ENCODE peak calls at places on chromosomes 12 and 14, in five cellular contexts. H is IMR-90, V is neuronal stem cell, F is H1, C is trophoblast cell. O is an unnamed sample.

GRCh38 chr12:13008741-13009380 is 8.8 kb upstream of the HEBP1 start:
- DNase-seq in F (no peak), H (peak; percentile 70), C (no peak), V (no peak), O (peak; percentile 73)

GRCh38 chr12:57613427-57614109 is 2.3 kb downstream of the ARHGEF25 start:
- DNase-seq in C (no peak), H (no peak), V (no peak), F (no peak), O (no peak)

GRCh38 chr14:33689680-33690079 is 261.2 kb downstream of the EGLN3 start:
- DNase-seq in C (no peak), V (no peak), H (no peak), F (no peak), O (no peak)

GRCh38 chr14:103692159-103692558 is 23.1 kb downstream of the XRCC3 start:
- DNase-seq in F (no peak), V (no peak), C (no peak), H (no peak), O (no peak)

GRCh38 chr14:32307881-32308582 is 21.1 kb upstream of the AKAP6 start:
- DNase-seq in C (no peak), F (no peak), V (no peak), H (no peak), O (no peak)

GRCh38 chr12:120457133-120457532 is 10.9 kb downstream of the GATC start:
- DNase-seq in F (no peak), V (no peak), H (no peak), C (no peak), O (no peak)

GRCh38 chr12:42237052-42237852 is 796 bp downstream of the YAF2 start:
- DNase-seq in C (peak; percentile 74), V (peak; percentile 61), F (peak; percentile 72), H (peak; percentile 75), O (peak; percentile 86)

GRCh38 chr12:105469701-105470100 is 139.2 kb downstream of the C12orf75 start:
- DNase-seq in F (no peak), C (no peak), V (no peak), H (no peak), O (no peak)

GRCh38 chr12:111788178-111788654 is 21.5 kb downstream of the ALDH2 start:
- DNase-seq in F (no peak), V (no peak), H (peak; percentile 55), C (no peak), O (peak; percentile 35)

GRCh38 chr14:70631948-70632347 is 9.8 kb upstream of the TTC9 start:
- DNase-seq in V (no peak), F (no peak), H (no peak), C (no peak), O (no peak)

GRCh38 chr12:93577222-93577621 is 4.7 kb downstream of the SOCS2 start:
- DNase-seq in C (no peak), F (no peak), V (no peak), H (no peak), O (no peak)

GRCh38 chr12:62700091-62700490 is 233.5 kb downstream of the MON2 start:
- DNase-seq in F (no peak), H (peak; percentile 25), C (no peak), V (no peak), O (no peak)

GRCh38 chr12:76680940-76681339 is 83.0 kb upstream of the ZDHHC17 start:
- DNase-seq in H (peak; percentile 88), F (no peak), V (no peak), C (peak; percentile 60), O (peak; percentile 70)

GRCh38 chr12:41073633-41074576 is 114.2 kb upstream of the PDZRN4 start:
- DNase-seq in F (no peak), V (no peak), C (no peak), H (no peak), O (no peak)

GRCh38 chr12:7091660-7092228 is 501 bp downstream of the C1R start:
- DNase-seq in F (no peak), H (no peak), C (no peak), V (no peak), O (no peak)

GRCh38 chr12:88417531-88417930 is 162.7 kb downstream of the KITLG start:
- DNase-seq in F (no peak), H (no peak), V (no peak), C (no peak), O (no peak)

GRCh38 chr12:109592195-109592904 is 18.8 kb downstream of the MVK start:
- DNase-seq in F (no peak), H (no peak), V (no peak), C (no peak), O (no peak)

GRCh38 chr12:38201461-38202276 is 114.9 kb upstream of the ALG10B start:
- DNase-seq in C (no peak), F (no peak), V (no peak), H (no peak), O (no peak)

GRCh38 chr14:86961106-86961716 is 1031.8 kb downstream of the GALC start:
- DNase-seq in F (no peak), H (peak; percentile 3), C (no peak), V (no peak), O (peak; percentile 14)

GRCh38 chr14:105059035-105059916 is 6.0 kb downstream of the GPR132 start:
- DNase-seq in H (no peak), F (peak; percentile 73), V (no peak), C (peak; percentile 94), O (no peak)

GRCh38 chr12:2283910-2284309 is 231.1 kb downstream of the CACNA1C start:
- DNase-seq in V (no peak), H (peak; percentile 53), F (no peak), C (no peak), O (peak; percentile 28)

GRCh38 chr12:47686645-47687240 is 19.1 kb downstream of the RPAP3 start:
- DNase-seq in H (peak; percentile 67), V (peak; percentile 11), F (no peak), C (no peak), O (peak; percentile 62)

GRCh38 chr12:121934318-121934682 is 15.9 kb downstream of the CFAP251 start:
- DNase-seq in V (no peak), H (peak; percentile 15), C (peak; percentile 26), F (no peak), O (peak; percentile 45)
- H2AFZ ChIP-seq in V (peak overlapping the region; percentile 58), H (no peak overlapping the region), C (no peak overlapping the region), F (peak overlapping the region; percentile 94), O (no peak overlapping the region)

GRCh38 chr14:74347795-74348100 is 523 bp upstream of the VRTN start:
- DNase-seq in H (no peak), C (no peak), V (no peak), F (no peak), O (no peak)

GRCh38 chr14:74347096-74347794 is 1.0 kb upstream of the VRTN start:
- DNase-seq in F (peak; percentile 67), H (no peak), V (no peak), C (no peak), O (no peak)

GRCh38 chr14:74349757-74350156 is 1.5 kb downstream of the VRTN start:
- DNase-seq in H (no peak), V (no peak), C (no peak), F (no peak), O (no peak)

GRCh38 chr14:74348735-74349463 is 628 bp downstream of the VRTN start:
- DNase-seq in V (no peak), H (no peak), F (no peak), C (no peak), O (no peak)

DNA sequence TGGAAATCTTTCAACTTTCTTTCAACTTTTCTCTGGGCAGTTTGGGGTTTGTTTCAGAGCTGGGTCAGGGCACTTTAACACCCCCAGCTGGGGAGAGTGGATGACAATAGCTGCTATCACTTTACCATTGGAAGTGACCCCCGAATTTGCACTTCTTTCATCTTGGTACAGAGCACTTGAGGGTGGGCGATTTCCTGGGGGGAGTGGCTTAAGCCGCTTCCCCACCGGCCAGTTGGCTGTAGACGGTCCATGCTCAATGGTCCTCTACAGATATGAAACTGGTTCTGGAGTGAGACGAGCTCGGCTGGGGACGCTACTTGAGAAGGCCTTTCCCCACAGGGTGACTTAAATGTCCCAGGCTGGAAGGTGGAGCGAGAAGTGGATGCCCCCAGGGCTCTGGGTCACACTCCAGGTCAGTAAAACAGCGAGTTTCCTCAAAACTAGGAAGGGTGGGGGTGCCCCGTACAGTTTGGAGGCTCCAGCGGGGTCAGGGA is at the start of gene VRTN:
- DNase-seq in F (peak; percentile 72), H (no peak), V (no peak), C (no peak), O (no peak)
- H3K14ac ChIP-seq in F (peak within 1 kb of the TSS; percentile 35), H (no peak within 1 kb of the TSS), V (peak within 1 kb of the TSS; percentile 56), C (no peak within 1 kb of the TSS), O (peak within 1 kb of the TSS; percentile 41)

GRCh38 chr12:67651380-67651695 is 2.8 kb downstream of the DYRK2 start:
- DNase-seq in H (peak; percentile 59), F (no peak), C (no peak), V (no peak), O (peak; percentile 57)
- H3K4me3 ChIP-seq in H (no peak overlapping the region), F (no peak overlapping the region), C (no peak overlapping the region), V (no peak overlapping the region), O (no peak overlapping the region)

GRCh38 chr12:110775997-110776396 is 33.3 kb upstream of the PPP1CC start:
- DNase-seq in F (no peak), C (no peak), H (no peak), V (no peak), O (no peak)
- H2AFZ ChIP-seq in F (no peak overlapping the region), C (no peak overlapping the region), H (no peak overlapping the region), V (no peak overlapping the region), O (no peak overlapping the region)

GRCh38 chr14:27945512-27945911 is 821.1 kb upstream of the FOXG1 start:
- DNase-seq in V (no peak), F (no peak), H (no peak), C (no peak), O (no peak)
- H3K14ac ChIP-seq in V (no peak overlapping the region), F (no peak overlapping the region), H (no peak overlapping the region), C (no peak overlapping the region), O (no peak overlapping the region)

GRCh38 chr12:119419371-119419770 is 84.8 kb downstream of the CCDC60 start:
- DNase-seq in F (no peak), H (no peak), C (no peak), V (no peak), O (no peak)
- H3K4me3 ChIP-seq in F (no peak overlapping the region), H (no peak overlapping the region), C (no peak overlapping the region), V (no peak overlapping the region), O (no peak overlapping the region)

GRCh38 chr12:20695232-20695631 is at the start of gene SLCO1C1:
- DNase-seq in H (no peak), F (peak; percentile 54), C (no peak), V (no peak), O (no peak)

GRCh38 chr12:20701106-20701505 is 6.0 kb downstream of the SLCO1C1 start:
- DNase-seq in C (no peak), F (no peak), H (no peak), V (no peak), O (no peak)

DNA sequence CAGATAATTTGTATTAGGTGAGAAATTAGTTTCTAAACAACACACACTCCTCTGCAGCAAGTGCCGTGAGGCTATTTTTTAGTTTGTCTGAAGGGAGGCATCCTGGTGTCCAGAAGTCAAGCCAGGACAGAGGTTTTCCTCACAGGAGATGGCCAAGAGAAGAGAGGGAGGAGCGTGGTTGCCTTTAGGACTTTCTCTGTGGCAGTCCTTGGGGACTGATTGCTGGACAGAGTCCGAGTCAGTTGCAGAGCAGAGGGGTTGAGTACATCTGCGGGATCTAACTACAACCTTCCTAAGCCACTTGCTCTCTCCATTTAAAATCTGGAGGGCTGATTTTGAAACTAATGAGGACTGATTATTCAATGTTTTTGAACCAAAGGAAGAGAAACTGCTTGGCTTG is 1.0 kb downstream of the SLCO1C1 start:
- DNase-seq in V (no peak), C (no peak), H (no peak), F (no peak), O (no peak)
- H2AFZ ChIP-seq in V (peak overlapping the region; percentile 62), C (no peak overlapping the region), H (no peak overlapping the region), F (peak overlapping the region; percentile 0), O (no peak overlapping the region)

O was measured in mesenchymal stem cell.